ENCODE peak calls at places on chromosomes 6 and 20, in five cellular contexts. G, E, B, Q and I are unnamed samples.
A peak's percentile ranks its signal among the peaks of the same experiment; 100 is the strongest.

GRCh38 chr6:90319979-90320667 is 23.5 kb upstream of the BACH2 start:
- DNase-seq in G (no peak), E (no peak), B (no peak), Q (no peak), I (no peak)

GRCh38 chr6:88422831-88423230 is 256.7 kb upstream of the CNR1 start:
- DNase-seq in G (no peak), E (no peak), B (no peak), Q (no peak), I (no peak)

GRCh38 chr6:67663105-67663895 is 971.8 kb upstream of the ADGRB3 start:
- DNase-seq in G (no peak), E (no peak), B (no peak), Q (no peak), I (no peak)

GRCh38 chr6:356828-357251 is 34.7 kb upstream of the IRF4 start:
- DNase-seq in G (no peak), E (no peak), B (no peak), Q (no peak), I (no peak)

GRCh38 chr6:125748534-125749111 is 809 bp upstream of the HEY2 start:
- DNase-seq in G (no peak), E (no peak), B (no peak), Q (peak; percentile 10), I (peak; percentile 43)

GRCh38 chr6:156816505-156816904 is 39.3 kb downstream of the ARID1B start:
- DNase-seq in G (no peak), E (no peak), B (no peak), Q (peak; percentile 23), I (no peak)

GRCh38 chr20:24838551-24839530 is 110.2 kb upstream of the CST7 start:
- DNase-seq in G (no peak), E (no peak), B (no peak), Q (peak; percentile 12), I (no peak)

GRCh38 chr6:160945516-160946177 is 45.9 kb upstream of the MAP3K4 start:
- DNase-seq in G (no peak), E (no peak), B (no peak), Q (no peak), I (no peak)

GRCh38 chr6:81996414-81996813 is 243.9 kb upstream of the TENT5A start:
- DNase-seq in G (no peak), E (no peak), B (no peak), Q (peak; percentile 85), I (no peak)

GRCh38 chr6:158686791-158687381 is 37.0 kb downstream of the SYTL3 start:
- DNase-seq in G (no peak), E (no peak), B (no peak), Q (no peak), I (peak; percentile 37)

GRCh38 chr6:155915651-155916050 is 460.0 kb upstream of the NOX3 start:
- DNase-seq in G (no peak), E (no peak), B (no peak), Q (no peak), I (no peak)

GRCh38 chr6:148751233-148751632 is 4.4 kb downstream of the UST start:
- DNase-seq in G (no peak), E (no peak), B (no peak), Q (no peak), I (no peak)

GRCh38 chr6:77652739-77653138 is at the start of gene MEI4:
- DNase-seq in G (no peak), E (no peak), B (no peak), Q (no peak), I (no peak)

GRCh38 chr6:77653817-77654216 is 978 bp downstream of the MEI4 start:
- DNase-seq in G (no peak), E (no peak), B (no peak), Q (no peak), I (no peak)

DNA sequence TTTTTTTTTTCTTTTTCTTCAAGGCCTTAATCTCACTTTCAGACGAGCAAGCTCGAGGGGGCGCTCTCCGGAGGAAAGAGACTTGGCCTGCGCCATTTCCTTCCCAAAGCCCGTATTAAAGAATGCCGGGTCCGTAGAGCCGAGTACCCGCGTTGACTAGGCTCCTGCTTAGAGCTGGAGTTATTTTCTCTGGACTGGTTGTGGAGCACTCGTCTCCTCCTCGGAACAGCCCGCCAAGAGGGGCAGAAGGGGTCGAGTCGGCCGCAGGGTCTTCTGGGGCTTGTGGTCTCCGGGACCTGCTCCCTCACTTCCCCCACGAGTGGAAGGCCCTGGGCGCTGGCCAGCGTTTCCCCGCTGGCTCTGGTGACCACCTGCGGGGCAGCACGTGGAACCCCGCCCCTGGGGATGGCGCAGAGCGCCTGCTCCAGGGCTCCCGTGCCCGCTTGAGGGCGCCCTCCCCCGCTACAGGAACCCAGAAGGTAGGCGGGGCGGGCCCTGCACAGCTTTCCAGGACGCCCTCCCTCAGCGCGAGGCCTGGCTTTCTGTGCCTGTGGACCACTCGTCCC is 2.7 kb upstream of the MEI4 start:
- DNase-seq in G (no peak), E (no peak), B (peak; percentile 13), Q (no peak), I (no peak)
- H3K4me3 ChIP-seq in G (no peak overlapping the region), E (no peak overlapping the region), B (no peak overlapping the region), Q (no peak overlapping the region), I (no peak overlapping the region)

GRCh38 chr6:118894425-118895240 is 681 bp downstream of the ASF1A start:
- DNase-seq in G (peak; percentile 5), E (peak; percentile 21), B (peak; percentile 69), Q (peak; percentile 66), I (peak; percentile 80)
- TF ChIP-seq POLR2A in G (peak; percentile 14), E (peak; percentile 15), B (peak; percentile 33), Q (peak; percentile 38), I (peak; percentile 39)

DNA sequence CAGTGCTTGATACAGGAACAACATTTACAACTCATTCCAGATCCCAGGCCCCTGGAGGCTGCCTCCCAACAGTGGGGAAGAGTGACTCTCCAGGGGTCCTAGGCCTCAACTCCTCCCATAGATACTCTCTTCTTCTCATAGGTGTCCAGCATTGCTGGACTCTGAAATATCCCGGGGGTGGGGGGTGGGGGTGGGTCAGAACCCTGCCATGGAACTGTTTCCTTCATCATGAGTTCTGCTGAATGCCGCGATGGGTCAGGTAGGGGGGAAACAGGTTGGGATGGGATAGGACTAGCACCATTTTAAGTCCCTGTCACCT is 4.2 kb downstream of the PIM1 start:
- DNase-seq in G (no peak), E (no peak), B (no peak), Q (no peak), I (no peak)
- H3K4me3 ChIP-seq in G (no peak overlapping the region), E (no peak overlapping the region), B (no peak overlapping the region), Q (no peak overlapping the region), I (no peak overlapping the region)

DNA sequence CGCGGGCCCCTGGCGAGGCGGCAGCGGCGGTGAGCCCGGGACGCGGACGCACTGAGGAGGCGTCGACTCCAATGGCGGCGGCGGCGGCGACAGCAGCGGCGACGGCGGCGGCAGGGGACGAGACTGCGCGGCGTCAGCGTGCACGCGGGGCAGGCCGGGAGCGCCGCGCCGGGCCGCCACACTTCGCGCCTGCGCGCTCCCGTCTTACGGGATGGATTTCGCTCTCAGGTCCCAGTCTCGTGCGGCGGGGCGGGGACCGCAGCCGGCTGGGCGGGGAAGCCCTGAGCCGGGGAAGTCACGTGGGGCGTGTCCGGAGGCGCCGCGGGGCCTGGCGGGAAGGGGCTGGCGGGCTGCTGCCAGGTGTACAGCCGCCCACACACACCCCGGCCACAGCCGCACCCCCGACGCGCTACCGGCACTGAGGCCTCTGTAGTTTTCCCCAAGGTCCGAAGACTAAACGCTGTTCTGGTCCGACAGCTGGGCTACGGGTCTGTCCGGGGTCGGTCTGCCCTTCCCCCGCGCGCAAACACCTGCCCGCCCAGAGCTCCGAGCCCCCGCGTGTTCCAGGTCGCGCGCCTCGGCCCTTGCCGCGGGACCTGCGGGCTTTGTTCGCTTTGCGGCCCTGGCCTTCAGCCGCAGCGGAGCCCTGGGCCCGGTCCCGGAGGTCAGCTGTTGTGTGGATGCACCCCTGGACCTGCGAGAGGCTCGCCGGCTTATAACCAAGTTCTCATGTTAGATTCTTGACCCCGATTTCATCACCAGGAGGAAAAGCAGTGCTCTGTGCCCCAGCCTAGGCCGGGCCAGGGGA is at the start of gene YTHDF1:
- DNase-seq in G (peak; percentile 96), E (peak; percentile 93), B (peak; percentile 96), Q (peak; percentile 90), I (peak; percentile 97)
- TF ChIP-seq POLR2A in G (peak; percentile 63), E (peak; percentile 63), B (peak; percentile 51), Q (peak; percentile 61), I (peak; percentile 61)